ENCODE peak calls at places on chromosomes 5 and 9, in seven cellular contexts. One of them, this sample, is unnamed.
A peak's percentile ranks its signal among the peaks of the same experiment; 100 is the strongest.

GRCh38 chr9:92963831-92964606 is 16.7 kb downstream of the FGD3 start:
- DNase-seq in trophoblast cell: peak; percentile 6
- DNase-seq in neuronal stem cell: no peak
- DNase-seq in H1: no peak
- DNase-seq in H9: no peak
- DNase-seq in mesendoderm: no peak
- DNase-seq in IMR-90: no peak
- DNase-seq in this sample: no peak

GRCh38 chr9:21993893-21994525 is at the start of gene CDKN2A:
- DNase-seq in H9: peak; percentile 60
- DNase-seq in H1: peak; percentile 72
- DNase-seq in neuronal stem cell: no peak
- DNase-seq in mesendoderm: peak; percentile 65
- DNase-seq in trophoblast cell: peak; percentile 53
- DNase-seq in IMR-90: peak; percentile 31
- DNase-seq in this sample: peak; percentile 79

GRCh38 chr5:126358525-126358924 is 64.7 kb upstream of the GRAMD2B start:
- DNase-seq in H1: no peak
- DNase-seq in neuronal stem cell: no peak
- DNase-seq in H9: no peak
- DNase-seq in mesendoderm: peak; percentile 46
- DNase-seq in trophoblast cell: no peak
- DNase-seq in IMR-90: peak; percentile 49
- DNase-seq in this sample: peak; percentile 64

GRCh38 chr5:23302438-23302837 is 205.0 kb upstream of the PRDM9 start:
- DNase-seq in neuronal stem cell: no peak
- DNase-seq in H1: no peak
- DNase-seq in IMR-90: no peak
- DNase-seq in H9: no peak
- DNase-seq in trophoblast cell: no peak
- DNase-seq in mesendoderm: peak; percentile 28
- DNase-seq in this sample: no peak

GRCh38 chr5:76818844-76819831 is at the start of gene F2RL1:
- DNase-seq in trophoblast cell: peak; percentile 95
- DNase-seq in H1: peak; percentile 88
- DNase-seq in IMR-90: peak; percentile 73
- DNase-seq in H9: peak; percentile 98
- DNase-seq in mesendoderm: peak; percentile 97
- DNase-seq in neuronal stem cell: peak; percentile 57
- DNase-seq in this sample: peak; percentile 80

GRCh38 chr9:89522261-89522978 is 24.5 kb upstream of the SEMA4D start:
- DNase-seq in mesendoderm: no peak
- DNase-seq in trophoblast cell: peak; percentile 13
- DNase-seq in H1: no peak
- DNase-seq in H9: no peak
- DNase-seq in neuronal stem cell: no peak
- DNase-seq in IMR-90: no peak
- DNase-seq in this sample: no peak

GRCh38 chr9:71608825-71609452 is 159.4 kb downstream of the CEMIP2 start:
- DNase-seq in H9: peak; percentile 45
- DNase-seq in neuronal stem cell: peak; percentile 29
- DNase-seq in H1: peak; percentile 52
- DNase-seq in mesendoderm: peak; percentile 76
- DNase-seq in trophoblast cell: peak; percentile 85
- DNase-seq in IMR-90: peak; percentile 19
- DNase-seq in this sample: no peak

GRCh38 chr9:87656485-87656884 is 69.4 kb upstream of the CTSL start:
- DNase-seq in mesendoderm: no peak
- DNase-seq in H1: no peak
- DNase-seq in neuronal stem cell: no peak
- DNase-seq in H9: peak; percentile 14
- DNase-seq in IMR-90: peak; percentile 56
- DNase-seq in trophoblast cell: no peak
- DNase-seq in this sample: peak; percentile 17

GRCh38 chr5:56356876-56357160 is 123.7 kb upstream of the ANKRD55 start:
- DNase-seq in neuronal stem cell: no peak
- DNase-seq in H9: no peak
- DNase-seq in trophoblast cell: no peak
- DNase-seq in H1: no peak
- DNase-seq in IMR-90: no peak
- DNase-seq in mesendoderm: no peak
- DNase-seq in this sample: no peak

GRCh38 chr5:56335212-56335611 is 102.1 kb upstream of the ANKRD55 start:
- DNase-seq in neuronal stem cell: no peak
- DNase-seq in IMR-90: no peak
- DNase-seq in H9: no peak
- DNase-seq in trophoblast cell: no peak
- DNase-seq in mesendoderm: no peak
- DNase-seq in H1: no peak
- DNase-seq in this sample: no peak

GRCh38 chr5:134968055-134968454 is 348 bp downstream of the CATSPER3 start:
- DNase-seq in neuronal stem cell: no peak
- DNase-seq in IMR-90: no peak
- DNase-seq in mesendoderm: no peak
- DNase-seq in H9: no peak
- DNase-seq in H1: no peak
- DNase-seq in trophoblast cell: peak; percentile 65
- DNase-seq in this sample: no peak

GRCh38 chr9:116223926-116224325 is 70.3 kb downstream of the PAPPA start:
- DNase-seq in neuronal stem cell: no peak
- DNase-seq in trophoblast cell: no peak
- DNase-seq in mesendoderm: no peak
- DNase-seq in IMR-90: peak; percentile 21
- DNase-seq in H1: no peak
- DNase-seq in H9: no peak
- DNase-seq in this sample: peak; percentile 35

GRCh38 chr9:98318041-98318790 is 62.8 kb upstream of the TBC1D2 start:
- DNase-seq in H9: no peak
- DNase-seq in mesendoderm: no peak
- DNase-seq in trophoblast cell: no peak
- DNase-seq in neuronal stem cell: no peak
- DNase-seq in H1: no peak
- DNase-seq in IMR-90: no peak
- DNase-seq in this sample: no peak

GRCh38 chr5:14447958-14448881 is 133.4 kb upstream of the OTULINL start:
- DNase-seq in trophoblast cell: no peak
- DNase-seq in neuronal stem cell: no peak
- DNase-seq in H9: no peak
- DNase-seq in IMR-90: no peak
- DNase-seq in H1: no peak
- DNase-seq in mesendoderm: no peak
- DNase-seq in this sample: peak; percentile 73

GRCh38 chr5:40700116-40700822 is 20.6 kb downstream of the PTGER4 start:
- DNase-seq in trophoblast cell: no peak
- DNase-seq in IMR-90: no peak
- DNase-seq in mesendoderm: no peak
- DNase-seq in H1: no peak
- DNase-seq in neuronal stem cell: no peak
- DNase-seq in H9: no peak
- DNase-seq in this sample: no peak

GRCh38 chr5:68187268-68188055 is 28.1 kb upstream of the PIK3R1 start:
- DNase-seq in H1: peak; percentile 81
- DNase-seq in trophoblast cell: no peak
- DNase-seq in IMR-90: peak; percentile 22
- DNase-seq in neuronal stem cell: peak; percentile 23
- DNase-seq in mesendoderm: peak; percentile 58
- DNase-seq in H9: peak; percentile 73
- DNase-seq in this sample: peak; percentile 18

GRCh38 chr9:6917162-6917561 is 159.4 kb downstream of the KDM4C start:
- DNase-seq in mesendoderm: no peak
- DNase-seq in H1: no peak
- DNase-seq in neuronal stem cell: no peak
- DNase-seq in IMR-90: no peak
- DNase-seq in H9: no peak
- DNase-seq in trophoblast cell: no peak
- DNase-seq in this sample: no peak

GRCh38 chr9:133225171-133226011 is 16.3 kb upstream of the OBP2B start:
- DNase-seq in mesendoderm: no peak
- DNase-seq in H9: peak; percentile 26
- DNase-seq in IMR-90: no peak
- DNase-seq in trophoblast cell: no peak
- DNase-seq in neuronal stem cell: no peak
- DNase-seq in H1: peak; percentile 37
- DNase-seq in this sample: no peak

GRCh38 chr5:57804007-57804444 is 321.4 kb upstream of the ACTBL2 start:
- DNase-seq in IMR-90: peak; percentile 83
- DNase-seq in H9: no peak
- DNase-seq in trophoblast cell: no peak
- DNase-seq in neuronal stem cell: no peak
- DNase-seq in mesendoderm: no peak
- DNase-seq in H1: no peak
- DNase-seq in this sample: no peak

GRCh38 chr9:132125361-132125760 is 36.5 kb upstream of the NTNG2 start:
- DNase-seq in mesendoderm: no peak
- DNase-seq in trophoblast cell: no peak
- DNase-seq in neuronal stem cell: no peak
- DNase-seq in H1: peak; percentile 60
- DNase-seq in IMR-90: no peak
- DNase-seq in H9: peak; percentile 83
- DNase-seq in this sample: no peak

GRCh38 chr9:135087489-135087791 is at the start of gene OLFM1:
- DNase-seq in neuronal stem cell: peak; percentile 72
- DNase-seq in IMR-90: peak; percentile 46
- DNase-seq in H1: peak; percentile 88
- DNase-seq in H9: peak; percentile 85
- DNase-seq in trophoblast cell: peak; percentile 31
- DNase-seq in mesendoderm: peak; percentile 84
- DNase-seq in this sample: peak; percentile 43

GRCh38 chr9:92501671-92502393 is 19.5 kb upstream of the ASPN start:
- DNase-seq in H1: no peak
- DNase-seq in H9: no peak
- DNase-seq in IMR-90: peak; percentile 51
- DNase-seq in trophoblast cell: peak; percentile 96
- DNase-seq in neuronal stem cell: no peak
- DNase-seq in mesendoderm: peak; percentile 58
- DNase-seq in this sample: peak; percentile 27

GRCh38 chr9:127930298-127931091 is at the start of gene PIP5KL1:
- DNase-seq in neuronal stem cell: peak; percentile 85
- DNase-seq in H1: peak; percentile 97
- DNase-seq in IMR-90: peak; percentile 82
- DNase-seq in mesendoderm: peak; percentile 92
- DNase-seq in trophoblast cell: peak; percentile 85
- DNase-seq in H9: peak; percentile 95
- DNase-seq in this sample: peak; percentile 90

GRCh38 chr5:88952344-88952743 is 69.4 kb upstream of the MEF2C start:
- DNase-seq in H1: no peak
- DNase-seq in trophoblast cell: peak; percentile 40
- DNase-seq in H9: no peak
- DNase-seq in mesendoderm: peak; percentile 63
- DNase-seq in neuronal stem cell: no peak
- DNase-seq in IMR-90: peak; percentile 25
- DNase-seq in this sample: peak; percentile 37

GRCh38 chr5:147507480-147508126 is 2.3 kb downstream of the DPYSL3 start:
- DNase-seq in mesendoderm: peak; percentile 12
- DNase-seq in IMR-90: peak; percentile 78
- DNase-seq in neuronal stem cell: no peak
- DNase-seq in trophoblast cell: no peak
- DNase-seq in H9: no peak
- DNase-seq in H1: no peak
- DNase-seq in this sample: peak; percentile 63

GRCh38 chr5:9245071-9245470 is 300.8 kb downstream of the SEMA5A start:
- DNase-seq in mesendoderm: no peak
- DNase-seq in neuronal stem cell: no peak
- DNase-seq in H1: no peak
- DNase-seq in IMR-90: no peak
- DNase-seq in trophoblast cell: peak; percentile 60
- DNase-seq in H9: no peak
- DNase-seq in this sample: peak; percentile 40

GRCh38 chr5:12133520-12133919 is 229.3 kb upstream of the CTNND2 start:
- DNase-seq in neuronal stem cell: no peak
- DNase-seq in H1: no peak
- DNase-seq in H9: no peak
- DNase-seq in mesendoderm: no peak
- DNase-seq in IMR-90: no peak
- DNase-seq in trophoblast cell: no peak
- DNase-seq in this sample: no peak
- H4K8ac ChIP-seq in neuronal stem cell: no peak overlapping the region
- H4K8ac ChIP-seq in H1: no peak overlapping the region
- H4K8ac ChIP-seq in H9: no peak overlapping the region
- H4K8ac ChIP-seq in mesendoderm: no peak overlapping the region
- H4K8ac ChIP-seq in IMR-90: no peak overlapping the region
- H4K8ac ChIP-seq in trophoblast cell: no peak overlapping the region
- H4K8ac ChIP-seq in this sample: no peak overlapping the region

GRCh38 chr5:112232651-112233050 is 186.4 kb downstream of the EPB41L4A start:
- DNase-seq in trophoblast cell: no peak
- DNase-seq in H9: no peak
- DNase-seq in neuronal stem cell: no peak
- DNase-seq in IMR-90: no peak
- DNase-seq in mesendoderm: no peak
- DNase-seq in H1: no peak
- DNase-seq in this sample: no peak

GRCh38 chr5:112234000-112234399 is 185.1 kb downstream of the EPB41L4A start:
- DNase-seq in H9: no peak
- DNase-seq in H1: no peak
- DNase-seq in trophoblast cell: no peak
- DNase-seq in neuronal stem cell: no peak
- DNase-seq in IMR-90: no peak
- DNase-seq in mesendoderm: no peak
- DNase-seq in this sample: no peak

GRCh38 chr5:112240011-112240410 is 179.1 kb downstream of the EPB41L4A start:
- DNase-seq in H9: no peak
- DNase-seq in H1: no peak
- DNase-seq in mesendoderm: peak; percentile 62
- DNase-seq in IMR-90: peak; percentile 0
- DNase-seq in neuronal stem cell: no peak
- DNase-seq in trophoblast cell: no peak
- DNase-seq in this sample: no peak

GRCh38 chr5:112238473-112238872 is 180.6 kb downstream of the EPB41L4A start:
- DNase-seq in H9: no peak
- DNase-seq in trophoblast cell: peak; percentile 8
- DNase-seq in H1: no peak
- DNase-seq in IMR-90: no peak
- DNase-seq in neuronal stem cell: no peak
- DNase-seq in mesendoderm: peak; percentile 56
- DNase-seq in this sample: no peak

GRCh38 chr5:112237456-112237855 is 181.6 kb downstream of the EPB41L4A start:
- DNase-seq in IMR-90: no peak
- DNase-seq in neuronal stem cell: peak; percentile 50
- DNase-seq in H9: no peak
- DNase-seq in trophoblast cell: no peak
- DNase-seq in H1: no peak
- DNase-seq in mesendoderm: peak; percentile 25
- DNase-seq in this sample: no peak
- H4K8ac ChIP-seq in IMR-90: no peak overlapping the region
- H4K8ac ChIP-seq in neuronal stem cell: no peak overlapping the region
- H4K8ac ChIP-seq in H9: no peak overlapping the region
- H4K8ac ChIP-seq in trophoblast cell: no peak overlapping the region
- H4K8ac ChIP-seq in H1: no peak overlapping the region
- H4K8ac ChIP-seq in mesendoderm: no peak overlapping the region
- H4K8ac ChIP-seq in this sample: no peak overlapping the region

GRCh38 chr5:79202076-79202475 is 33.9 kb upstream of the JMY start:
- DNase-seq in mesendoderm: no peak
- DNase-seq in H1: no peak
- DNase-seq in IMR-90: peak; percentile 23
- DNase-seq in neuronal stem cell: no peak
- DNase-seq in trophoblast cell: peak; percentile 36
- DNase-seq in H9: no peak
- DNase-seq in this sample: no peak
- H4K8ac ChIP-seq in mesendoderm: no peak overlapping the region
- H4K8ac ChIP-seq in H1: no peak overlapping the region
- H4K8ac ChIP-seq in IMR-90: no peak overlapping the region
- H4K8ac ChIP-seq in neuronal stem cell: no peak overlapping the region
- H4K8ac ChIP-seq in trophoblast cell: no peak overlapping the region
- H4K8ac ChIP-seq in H9: no peak overlapping the region
- H4K8ac ChIP-seq in this sample: no peak overlapping the region

GRCh38 chr9:34603610-34604231 is 8.2 kb downstream of the RPP25L start:
- DNase-seq in IMR-90: peak; percentile 63
- DNase-seq in H9: peak; percentile 85
- DNase-seq in mesendoderm: peak; percentile 83
- DNase-seq in H1: peak; percentile 96
- DNase-seq in trophoblast cell: peak; percentile 92
- DNase-seq in neuronal stem cell: peak; percentile 86
- DNase-seq in this sample: peak; percentile 79
- H4K8ac ChIP-seq in IMR-90: no peak overlapping the region
- H4K8ac ChIP-seq in H9: no peak overlapping the region
- H4K8ac ChIP-seq in mesendoderm: no peak overlapping the region
- H4K8ac ChIP-seq in H1: no peak overlapping the region
- H4K8ac ChIP-seq in trophoblast cell: no peak overlapping the region
- H4K8ac ChIP-seq in neuronal stem cell: no peak overlapping the region
- H4K8ac ChIP-seq in this sample: no peak overlapping the region

This sample was measured in mesenchymal stem cell.